ENCODE peak calls at places on chromosomes 12 and 14, in seven cellular contexts. M, G, O, P, C, E and Z are unnamed samples.

GRCh38 chr14:92463141-92463540 is 50.4 kb upstream of the RIN3 start:
- DNase-seq in M (no peak), E (no peak), P (no peak), O (no peak), C (no peak), G (no peak), Z (no peak)

GRCh38 chr12:24496755-24497154 is 452.1 kb downstream of the BCAT1 start:
- DNase-seq in O (no peak), G (no peak), P (no peak), M (no peak), C (no peak), E (no peak), Z (no peak)

GRCh38 chr12:58537278-58537677 is 383.0 kb downstream of the LRIG3 start:
- DNase-seq in M (no peak), C (no peak), O (no peak), G (no peak), E (no peak), P (no peak), Z (no peak)

GRCh38 chr12:63870838-63871237 is 26.3 kb downstream of the SRGAP1 start:
- DNase-seq in E (no peak), G (no peak), C (no peak), O (no peak), P (no peak), M (no peak), Z (peak; percentile 37)

GRCh38 chr12:103766028-103766427 is 75.0 kb downstream of the NT5DC3 start:
- DNase-seq in M (no peak), G (no peak), P (no peak), O (no peak), E (no peak), C (no peak), Z (no peak)

GRCh38 chr14:39217214-39217879 is 16.4 kb upstream of the MIA2 start:
- DNase-seq in C (no peak), G (no peak), M (no peak), P (peak; percentile 36), O (no peak), E (no peak), Z (no peak)

GRCh38 chr14:55373784-55374725 is 37.6 kb downstream of the ATG14 start:
- DNase-seq in P (no peak), G (no peak), O (no peak), C (no peak), M (no peak), E (no peak), Z (no peak)

GRCh38 chr12:7966558-7966957 is 30.6 kb upstream of the SLC2A3 start:
- DNase-seq in E (no peak), O (no peak), C (no peak), P (no peak), G (no peak), M (no peak), Z (no peak)

GRCh38 chr14:29566194-29566593 is 361.5 kb downstream of the PRKD1 start:
- DNase-seq in C (no peak), G (no peak), E (no peak), M (no peak), P (no peak), O (no peak), Z (no peak)

GRCh38 chr12:62866451-62867082 is 68.4 kb downstream of the PPM1H start:
- DNase-seq in O (no peak), C (no peak), G (no peak), M (no peak), E (no peak), P (peak; percentile 85), Z (peak; percentile 72)

GRCh38 chr12:125070661-125071390 is 5.6 kb downstream of the AACS start:
- DNase-seq in E (no peak), G (no peak), O (no peak), C (no peak), P (no peak), M (no peak), Z (no peak)

GRCh38 chr14:85587152-85587697 is 57.3 kb downstream of the FLRT2 start:
- DNase-seq in E (no peak), O (no peak), C (no peak), M (no peak), G (no peak), P (peak; percentile 46), Z (no peak)

GRCh38 chr14:39246618-39247017 is 12.9 kb downstream of the MIA2 start:
- DNase-seq in C (no peak), M (no peak), G (no peak), O (no peak), E (no peak), P (no peak), Z (no peak)

GRCh38 chr12:10015450-10015849 is 5.0 kb downstream of the CLEC12B start:
- DNase-seq in M (no peak), E (no peak), O (no peak), P (no peak), G (no peak), C (no peak), Z (no peak)

GRCh38 chr14:45199246-45199645 is 53.8 kb downstream of the MIS18BP1 start:
- DNase-seq in O (no peak), P (no peak), M (no peak), C (no peak), E (no peak), G (no peak), Z (no peak)

GRCh38 chr14:62077676-62078261 is 315.5 kb downstream of the SNAPC1 start:
- DNase-seq in M (no peak), G (no peak), C (no peak), E (no peak), P (no peak), O (no peak), Z (no peak)

GRCh38 chr12:71014180-71014785 is 93.7 kb upstream of the PTPRR start:
- DNase-seq in G (peak; percentile 59), C (no peak), E (no peak), P (peak; percentile 46), O (no peak), M (no peak), Z (peak; percentile 64)

GRCh38 chr12:19171731-19172130 is 42.2 kb downstream of the PLEKHA5 start:
- DNase-seq in P (no peak), G (no peak), E (no peak), O (no peak), M (no peak), C (no peak), Z (no peak)

GRCh38 chr12:24055747-24056146 is 106.3 kb upstream of the SOX5 start:
- DNase-seq in C (no peak), P (no peak), E (no peak), G (no peak), O (no peak), M (no peak), Z (no peak)

GRCh38 chr14:61586539-61587396 is 108.5 kb upstream of the HIF1A start:
- DNase-seq in P (no peak), M (no peak), C (no peak), G (no peak), O (no peak), E (no peak), Z (no peak)

GRCh38 chr14:93009471-93010117 is 86.6 kb downstream of the CHGA start:
- DNase-seq in P (no peak), C (peak; percentile 69), G (no peak), E (peak; percentile 82), O (no peak), M (peak; percentile 65), Z (no peak)

GRCh38 chr12:38662851-38663250 is 242.5 kb downstream of the CPNE8 start:
- DNase-seq in E (no peak), M (no peak), P (no peak), C (no peak), O (no peak), G (no peak), Z (no peak)

GRCh38 chr12:108857158-108857407 is 300 bp downstream of the SSH1 start:
- DNase-seq in O (no peak), G (no peak), M (no peak), E (peak; percentile 64), P (no peak), C (no peak), Z (no peak)

GRCh38 chr12:108856428-108857157 is 790 bp downstream of the SSH1 start:
- DNase-seq in E (peak; percentile 90), G (peak; percentile 50), M (peak; percentile 83), P (peak; percentile 73), C (peak; percentile 93), O (peak; percentile 84), Z (no peak)

GRCh38 chr12:108854453-108855283 is 2.7 kb downstream of the SSH1 start:
- DNase-seq in G (no peak), C (no peak), M (no peak), E (peak; percentile 79), O (no peak), P (peak; percentile 96), Z (no peak)

GRCh38 chr12:108855284-108856169 is 1.9 kb downstream of the SSH1 start:
- DNase-seq in P (no peak), O (no peak), C (no peak), G (no peak), E (no peak), M (no peak), Z (no peak)

GRCh38 chr12:108856170-108856427 is 1.3 kb downstream of the SSH1 start:
- DNase-seq in P (peak; percentile 69), C (no peak), E (no peak), G (peak; percentile 24), O (no peak), M (no peak), Z (no peak)
- H3K4me1 ChIP-seq in P (peaks cover 56% of the 10 kb centered on the region), C (peaks cover 23% of the 10 kb centered on the region), E (peaks cover 61% of the 10 kb centered on the region), G (peaks cover 25% of the 10 kb centered on the region), O (peaks cover 6% of the 10 kb centered on the region), M (peaks cover 73% of the 10 kb centered on the region), Z (peaks cover 25% of the 10 kb centered on the region)

GRCh38 chr12:114275937-114276785 is 129.8 kb downstream of the TBX5 start:
- DNase-seq in G (no peak), P (no peak), O (no peak), M (no peak), E (no peak), C (no peak), Z (peak; percentile 35)

GRCh38 chr12:114269153-114269552 is 136.8 kb downstream of the TBX5 start:
- DNase-seq in O (no peak), E (no peak), M (no peak), C (no peak), P (no peak), G (no peak), Z (no peak)

GRCh38 chr12:114272071-114272470 is 133.9 kb downstream of the TBX5 start:
- DNase-seq in O (no peak), C (no peak), G (no peak), M (no peak), P (no peak), E (no peak), Z (peak; percentile 24)

GRCh38 chr12:114274131-114274530 is 131.8 kb downstream of the TBX5 start:
- DNase-seq in O (no peak), C (no peak), P (no peak), M (no peak), G (no peak), E (no peak), Z (no peak)
- H3K4me1 ChIP-seq in O (no peaks in the 10 kb centered on the region), C (no peaks in the 10 kb centered on the region), P (no peaks in the 10 kb centered on the region), M (peaks cover 5% of the 10 kb centered on the region), G (peaks cover 14% of the 10 kb centered on the region), E (no peaks in the 10 kb centered on the region), Z (peaks cover 57% of the 10 kb centered on the region)

DNA sequence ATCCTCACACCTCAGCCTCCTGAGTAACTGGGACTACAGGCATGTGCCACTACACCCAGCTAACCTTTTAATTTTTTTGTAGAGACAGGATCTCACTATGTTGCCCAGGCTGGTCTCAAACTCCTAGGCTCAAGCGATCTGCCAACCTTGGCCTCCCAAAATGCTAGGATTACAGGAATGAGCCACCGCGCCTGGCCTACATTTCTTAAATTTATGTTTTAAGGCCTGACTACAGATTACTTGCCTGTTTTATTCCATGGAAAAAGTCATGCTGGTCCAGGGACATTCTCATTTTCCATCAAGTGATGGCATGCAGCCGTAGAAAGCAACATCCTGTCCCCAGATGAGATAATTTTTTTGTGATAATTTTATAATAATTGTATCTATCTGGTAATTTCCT is 6.1 kb downstream of the CD9 start:
- DNase-seq in C (no peak), O (no peak), M (no peak), E (no peak), G (no peak), P (no peak), Z (no peak)
- H3K4me1 ChIP-seq in C (peaks cover 23% of the 10 kb centered on the region), O (peaks cover 46% of the 10 kb centered on the region), M (peaks cover 100% of the 10 kb centered on the region), E (peaks cover 34% of the 10 kb centered on the region), G (peaks cover 21% of the 10 kb centered on the region), P (peaks cover 33% of the 10 kb centered on the region), Z (peaks cover 72% of the 10 kb centered on the region)

GRCh38 chr12:107247650-107248049 is 154.3 kb upstream of the CRY1 start:
- DNase-seq in G (no peak), P (no peak), O (no peak), E (no peak), M (no peak), C (no peak), Z (no peak)
- H3K4me1 ChIP-seq in G (no peaks in the 10 kb centered on the region), P (no peaks in the 10 kb centered on the region), O (no peaks in the 10 kb centered on the region), E (no peaks in the 10 kb centered on the region), M (no peaks in the 10 kb centered on the region), C (no peaks in the 10 kb centered on the region), Z (no peaks in the 10 kb centered on the region)